ENCODE peak calls at places on chromosomes 2 and 18, in four cellular contexts. J is H9, O is H1, M is IMR-90. G is an unnamed sample. For H3K27me3, the result is how much of the 10 kb centered on the place peaks cover.

GRCh38 chr2:231642631-231643493 is 50.2 kb downstream of the TEX44 start:
- DNase-seq in M (peak), O (no peak), J (peak), G (no peak)

GRCh38 chr18:61132036-61132435 is 201.2 kb upstream of the CDH20 start:
- DNase-seq in O (no peak), M (no peak), J (no peak), G (no peak)

GRCh38 chr2:138213079-138213478 is 248.8 kb downstream of the HNMT start:
- DNase-seq in M (no peak), J (no peak), O (no peak), G (no peak)

GRCh38 chr2:182924311-182924710 is 57.9 kb upstream of the FRZB start:
- DNase-seq in M (peak), J (no peak), O (no peak), G (no peak)

GRCh38 chr2:48377646-48378045 is 152.3 kb upstream of the STON1 start:
- DNase-seq in J (no peak), O (no peak), M (no peak), G (no peak)

GRCh38 chr2:241001413-241002274 is 3.2 kb downstream of the SNED1 start:
- DNase-seq in O (no peak), M (no peak), J (peak), G (no peak)

GRCh38 chr2:6780765-6781274 is 84.9 kb downstream of the CMPK2 start:
- DNase-seq in M (peak), J (no peak), O (no peak), G (no peak)

GRCh38 chr18:10059610-10060468 is 146.0 kb downstream of the VAPA start:
- DNase-seq in O (no peak), M (peak), J (no peak), G (no peak)

GRCh38 chr18:79420033-79420745 is 24.5 kb downstream of the NFATC1 start:
- DNase-seq in M (no peak), J (no peak), O (no peak), G (peak)

GRCh38 chr2:1738646-1739302 is 5.5 kb downstream of the PXDN start:
- DNase-seq in M (no peak), J (no peak), O (no peak), G (no peak)

GRCh38 chr2:154689158-154689557 is 9.3 kb upstream of the KCNJ3 start:
- DNase-seq in J (no peak), O (no peak), M (no peak), G (no peak)

GRCh38 chr2:155815851-155816250 is 516.7 kb downstream of the NR4A2 start:
- DNase-seq in M (no peak), O (peak), J (peak), G (peak)

GRCh38 chr2:156399224-156399949 is 36.8 kb upstream of the GPD2 start:
- DNase-seq in J (peak), O (no peak), M (peak), G (peak)

GRCh38 chr2:73993799-73994543 is 9.3 kb downstream of the TET3 start:
- DNase-seq in J (no peak), O (no peak), M (no peak), G (no peak)

GRCh38 chr2:68653034-68653433 is 9.7 kb downstream of the PROKR1 start:
- DNase-seq in J (no peak), M (no peak), O (no peak), G (no peak)

GRCh38 chr2:37274354-37274965 is 43.0 kb downstream of the NDUFAF7 start:
- DNase-seq in O (no peak), M (peak), J (no peak), G (no peak)

GRCh38 chr2:20357588-20358394 is 7.1 kb upstream of the PUM2 start:
- DNase-seq in M (no peak), O (no peak), J (no peak), G (no peak)

GRCh38 chr18:54612237-54612636 is 21.2 kb downstream of the DYNAP start:
- DNase-seq in M (no peak), J (no peak), O (no peak), G (no peak)

GRCh38 chr2:62933398-62933917 is 117.2 kb upstream of the OTX1 start:
- DNase-seq in M (no peak), O (no peak), J (no peak), G (no peak)

GRCh38 chr2:177056540-177056939 is 156.1 kb upstream of the HNRNPA3 start:
- DNase-seq in J (peak), O (no peak), M (no peak), G (peak)

GRCh38 chr2:62537814-62538213 is 31.8 kb upstream of the TMEM17 start:
- DNase-seq in J (no peak), O (no peak), M (no peak), G (no peak)

GRCh38 chr2:224650815-224651439 is 65.2 kb downstream of the CCDC195 start:
- DNase-seq in J (no peak), M (peak), O (no peak), G (peak)

GRCh38 chr18:77059294-77059916 is 73.2 kb downstream of the MBP start:
- DNase-seq in M (peak), J (peak), O (no peak), G (peak)

GRCh38 chr2:141493936-141494335 is 636.9 kb downstream of the LRP1B start:
- DNase-seq in O (no peak), J (no peak), M (no peak), G (no peak)

GRCh38 chr2:229997565-229997964 is 71.2 kb downstream of the SLC16A14 start:
- DNase-seq in J (no peak), M (no peak), O (no peak), G (no peak)

GRCh38 chr2:233210843-233211600 is 40.5 kb upstream of the ATG16L1 start:
- DNase-seq in M (peak), O (no peak), J (no peak), G (no peak)

GRCh38 chr18:10739152-10739551 is 213.3 kb downstream of the NAPG start:
- DNase-seq in O (no peak), M (peak), J (no peak), G (no peak)

GRCh38 chr2:148259674-148260073 is 238.8 kb downstream of the MBD5 start:
- DNase-seq in J (no peak), O (no peak), M (peak), G (peak)

GRCh38 chr18:74604774-74605173 is 7.1 kb downstream of the ZNF407 start:
- DNase-seq in M (peak), O (no peak), J (no peak), G (no peak)

GRCh38 chr18:59927246-59927825 is 27.5 kb downstream of the PMAIP1 start:
- DNase-seq in O (no peak), J (no peak), M (peak), G (no peak)

GRCh38 chr18:25299426-25299825 is 52.5 kb downstream of the ZNF521 start:
- DNase-seq in O (no peak), M (peak), J (no peak), G (no peak)

GRCh38 chr18:5620284-5620683 is 76.5 kb upstream of the EPB41L3 start:
- DNase-seq in M (peak), J (no peak), O (no peak), G (no peak)

GRCh38 chr2:84908948-84909713 is 3.7 kb downstream of the TMSB10 start:
- DNase-seq in O (no peak), J (no peak), M (no peak), G (no peak)

GRCh38 chr2:950627-950992 is at the start of gene SNTG2:
- DNase-seq in O (no peak), M (no peak), J (peak), G (peak)

DNA sequence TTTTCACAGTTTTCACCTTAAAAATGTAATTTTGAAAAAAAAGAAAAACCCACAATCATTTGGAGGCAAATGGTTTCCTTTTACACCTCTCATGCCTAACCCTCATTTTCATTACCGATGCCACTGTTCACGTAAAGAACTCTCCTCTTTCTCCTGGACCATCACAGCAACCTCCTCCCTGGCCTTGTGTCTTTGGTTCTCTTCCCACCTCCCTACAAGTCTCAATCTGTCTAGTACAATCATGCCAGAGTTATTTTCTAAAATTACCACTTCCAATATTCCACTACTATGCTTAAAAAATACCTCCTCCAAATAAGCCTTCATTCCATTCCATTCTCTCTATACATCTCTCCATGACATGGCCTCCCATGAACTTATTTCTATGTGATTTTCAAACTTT is 77.9 kb upstream of the RIT2 start:
- DNase-seq in J (no peak), O (no peak), M (no peak), G (no peak)
- H4K5ac ChIP-seq in J (no peak), O (no peak), M (no peak), G (no peak)

GRCh38 chr2:168145598-168145997 is 101.8 kb downstream of the STK39 start:
- DNase-seq in O (no peak), M (no peak), J (no peak), G (no peak)
- H3K27me3 ChIP-seq in O (under half), M (under half), J (under half), G (under half)

GRCh38 chr2:122705751-122706150 is 950.3 kb downstream of the TSN start:
- DNase-seq in J (no peak), M (no peak), O (no peak), G (no peak)

GRCh38 chr2:122707224-122707824 is 951.9 kb downstream of the TSN start:
- DNase-seq in M (no peak), O (no peak), J (no peak), G (no peak)

GRCh38 chr2:122706757-122707223 is 951.3 kb downstream of the TSN start:
- DNase-seq in M (no peak), J (no peak), O (no peak), G (no peak)

GRCh38 chr2:122703676-122704075 is 948.2 kb downstream of the TSN start:
- DNase-seq in M (no peak), J (no peak), O (no peak), G (no peak)

DNA sequence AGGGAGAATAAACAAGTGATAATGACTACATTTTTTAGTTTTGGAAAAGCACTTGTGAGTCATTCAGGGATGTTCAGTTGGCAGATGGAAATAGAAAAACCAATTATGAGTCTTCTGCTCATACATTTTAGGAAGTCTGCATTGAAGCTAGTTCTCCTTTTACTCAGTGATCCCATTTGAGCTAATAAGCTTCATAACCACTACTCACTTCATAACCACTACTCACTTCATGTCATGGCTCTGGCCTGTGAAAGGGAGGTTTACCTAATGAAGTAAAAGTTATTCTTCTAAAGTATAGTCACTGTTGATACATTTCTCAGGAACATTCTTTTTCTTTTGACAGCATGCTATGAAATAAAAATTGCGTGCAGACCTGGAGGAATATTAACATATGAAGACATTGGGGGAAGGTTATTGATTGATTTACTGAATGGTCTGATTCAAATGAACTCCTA is 948.7 kb downstream of the TSN start:
- DNase-seq in M (no peak), O (no peak), J (no peak), G (no peak)
- H3K56ac ChIP-seq in M (no peak), O (no peak), J (no peak), G (no peak)

GRCh38 chr2:234459401-234460009 is 37.4 kb downstream of the ARL4C start:
- DNase-seq in J (no peak), O (no peak), M (no peak), G (no peak)
- H4K5ac ChIP-seq in J (no peak), O (no peak), M (no peak), G (no peak)

GRCh38 chr18:37483984-37484892 is 81.4 kb downstream of the CELF4 start:
- DNase-seq in O (peak), J (peak), M (no peak), G (peak)
- H3K27me3 ChIP-seq in O (under half), J (under half), M (under half), G (under half)

DNA sequence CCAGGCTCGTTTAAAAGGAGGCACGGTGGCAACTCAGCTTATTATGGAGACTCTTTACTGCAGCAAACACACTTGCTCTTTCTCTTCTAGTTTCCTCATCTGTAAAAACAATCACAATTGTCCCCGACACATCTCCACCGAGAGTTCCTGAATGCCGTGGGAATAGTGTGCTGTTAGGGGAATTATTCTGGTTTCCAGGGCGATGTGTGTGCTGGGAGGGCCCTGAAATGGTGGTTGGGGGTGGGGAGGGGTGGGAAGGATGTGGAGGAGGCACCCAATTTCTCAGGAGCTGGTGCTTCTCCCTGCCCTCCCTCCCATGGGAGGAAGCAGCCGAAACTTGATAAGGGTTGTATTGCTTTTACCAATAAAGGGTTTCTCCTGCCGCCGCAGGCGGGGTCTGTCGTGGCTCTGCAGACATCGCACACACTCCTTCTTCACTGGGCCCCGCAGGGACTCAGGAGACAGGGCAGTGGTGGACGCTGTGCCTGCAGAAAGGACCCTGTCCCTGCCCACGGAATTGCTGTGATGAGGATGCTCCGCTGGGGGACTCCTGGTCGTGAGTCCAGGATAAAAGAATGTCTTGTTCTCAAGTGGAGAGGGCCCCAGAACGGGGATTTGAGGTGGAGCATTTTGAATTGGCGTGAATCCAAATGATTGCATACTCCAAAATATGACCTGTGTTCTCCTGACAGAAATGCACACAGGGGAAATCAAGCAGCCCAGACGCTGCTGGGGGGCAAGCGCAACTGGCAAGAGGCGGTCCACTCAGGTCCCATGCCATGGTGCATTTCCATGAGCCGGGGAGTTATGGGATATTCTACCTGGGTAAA is 119.2 kb downstream of the ACKR3 start:
- DNase-seq in O (no peak), J (no peak), M (no peak), G (no peak)
- H3K56ac ChIP-seq in O (no peak), J (no peak), M (no peak), G (no peak)

GRCh38 chr2:2801458-2801857 is 470.4 kb upstream of the MYT1L start:
- DNase-seq in M (no peak), O (no peak), J (no peak), G (no peak)

GRCh38 chr2:2800697-2801096 is 469.6 kb upstream of the MYT1L start:
- DNase-seq in O (no peak), J (no peak), M (no peak), G (no peak)

GRCh38 chr2:2798337-2798736 is 467.3 kb upstream of the MYT1L start:
- DNase-seq in O (no peak), J (no peak), M (no peak), G (no peak)

GRCh38 chr2:2799151-2799697 is 468.1 kb upstream of the MYT1L start:
- DNase-seq in M (no peak), J (no peak), O (no peak), G (no peak)

GRCh38 chr2:2800001-2800400 is 468.9 kb upstream of the MYT1L start:
- DNase-seq in O (no peak), J (no peak), M (no peak), G (no peak)
- H4K5ac ChIP-seq in O (no peak), J (no peak), M (no peak), G (no peak)